ENCODE peak calls at places on chromosomes 1 and 21, in four cellular contexts. Y, M, K and W are unnamed samples.

GRCh38 chr1:15734901-15735300 is 1.2 kb upstream of the SLC25A34 start:
- DNase-seq in Y (no peak), M (no peak), K (no peak), W (no peak)

GRCh38 chr1:243723458-243724043 is 126.5 kb downstream of the AKT3 start:
- DNase-seq in Y (no peak), M (no peak), K (no peak), W (no peak)

GRCh38 chr1:219373616-219373935 is 199.9 kb downstream of the LYPLAL1 start:
- DNase-seq in Y (no peak), M (no peak), K (no peak), W (no peak)

GRCh38 chr1:246875041-246876026 is 56.4 kb downstream of the AHCTF1 start:
- DNase-seq in Y (peak; percentile 23), M (peak; percentile 88), K (no peak), W (no peak)

GRCh38 chr1:240029418-240029817 is 62.3 kb upstream of the FMN2 start:
- DNase-seq in Y (no peak), M (peak; percentile 62), K (no peak), W (no peak)

GRCh38 chr1:235902638-235903542 is 36.2 kb upstream of the LYST start:
- DNase-seq in Y (no peak), M (peak; percentile 44), K (no peak), W (no peak)

GRCh38 chr1:220552672-220553258 is 24.8 kb downstream of the MARK1 start:
- DNase-seq in Y (no peak), M (no peak), K (no peak), W (no peak)

GRCh38 chr1:170145691-170146676 is at the start of gene NTMT2:
- DNase-seq in Y (no peak), M (peak; percentile 8), K (no peak), W (peak; percentile 88)

GRCh38 chr1:213986020-213986924 is 1.5 kb upstream of the PROX1 start:
- DNase-seq in Y (no peak), M (no peak), K (no peak), W (no peak)

GRCh38 chr1:147475488-147475887 is 65.8 kb upstream of the BCL9 start:
- DNase-seq in Y (no peak), M (no peak), K (no peak), W (no peak)

GRCh38 chr1:54131419-54131818 is 21.4 kb downstream of the CDCP2 start:
- DNase-seq in Y (no peak), M (no peak), K (no peak), W (no peak)

GRCh38 chr1:238927899-238928298 is 458.5 kb upstream of the CHRM3 start:
- DNase-seq in Y (no peak), M (no peak), K (no peak), W (no peak)
- TF ChIP-seq CHD1 in Y (no peak), M (no peak), K (no peak), W (no peak)

GRCh38 chr1:234772345-234773147 is 162.6 kb upstream of the IRF2BP2 start:
- DNase-seq in Y (peak; percentile 97), M (peak; percentile 99), K (peak; percentile 64), W (peak; percentile 53)
- TF ChIP-seq CTCF in Y (no peak), M (no peak), K (no peak), W (no peak)

DNA sequence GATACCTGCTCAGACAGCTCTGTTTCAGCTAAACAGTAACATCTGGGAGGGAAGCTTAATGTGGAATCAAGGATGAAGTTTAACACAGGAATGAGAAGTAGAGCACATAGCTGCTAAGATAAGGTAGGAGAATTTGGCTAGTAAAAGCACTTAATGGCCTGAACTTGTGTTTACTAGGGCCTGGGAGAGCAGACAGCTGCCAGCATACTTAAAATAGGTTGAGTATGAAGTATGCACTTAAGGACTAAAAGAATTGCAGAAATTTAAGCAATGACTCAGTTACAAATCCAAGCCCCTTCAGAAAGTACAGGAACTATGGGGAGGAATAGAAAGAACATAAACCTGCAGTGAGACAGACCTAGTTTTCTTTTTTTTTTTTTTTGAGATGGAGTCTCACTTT is 53.0 kb downstream of the BACH1 start:
- DNase-seq in Y (no peak), M (peak; percentile 91), K (no peak), W (no peak)
- TF ChIP-seq CHD1 in Y (no peak), M (no peak), K (no peak), W (no peak)

DNA sequence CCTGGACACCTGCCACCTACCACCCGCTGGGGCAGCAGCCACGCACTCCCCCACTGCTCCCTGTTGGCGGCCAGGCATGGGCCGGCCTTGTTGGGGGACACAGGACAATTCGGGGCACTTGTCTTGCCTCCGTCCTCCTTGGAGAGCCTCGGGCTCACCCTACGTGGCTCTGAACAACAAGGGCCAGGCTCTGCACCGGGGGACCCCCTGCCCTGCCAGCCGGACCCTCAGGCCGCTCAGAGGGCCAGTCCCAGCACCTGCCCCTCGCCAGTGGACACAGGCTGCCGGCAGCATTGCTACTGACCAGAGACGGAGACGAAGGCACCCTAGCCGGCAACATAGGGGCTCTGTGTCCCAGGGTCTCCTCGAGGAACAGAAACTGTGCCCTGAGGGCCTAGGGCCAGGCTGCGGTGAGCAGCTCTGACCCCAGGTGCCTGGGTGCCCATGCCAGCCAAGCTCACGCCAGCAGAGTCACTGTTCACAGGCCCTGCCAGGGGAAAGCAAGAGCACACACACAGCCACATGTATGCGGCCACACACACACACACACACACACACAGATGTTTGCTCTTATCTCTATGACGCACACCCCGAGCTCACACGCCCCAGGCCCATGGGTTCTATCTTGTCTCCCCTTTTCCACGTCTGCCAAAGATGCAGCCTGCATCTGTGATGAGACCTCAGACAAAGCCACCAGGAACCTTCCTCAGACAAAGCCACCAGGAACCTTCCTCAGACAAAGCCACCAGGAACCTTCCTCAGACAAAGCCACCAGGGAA is 45.9 kb downstream of the MORN1 start:
- DNase-seq in Y (no peak), M (no peak), K (peak; percentile 67), W (no peak)
- TF ChIP-seq CTCF in Y (no peak), M (no peak), K (no peak), W (no peak)

DNA sequence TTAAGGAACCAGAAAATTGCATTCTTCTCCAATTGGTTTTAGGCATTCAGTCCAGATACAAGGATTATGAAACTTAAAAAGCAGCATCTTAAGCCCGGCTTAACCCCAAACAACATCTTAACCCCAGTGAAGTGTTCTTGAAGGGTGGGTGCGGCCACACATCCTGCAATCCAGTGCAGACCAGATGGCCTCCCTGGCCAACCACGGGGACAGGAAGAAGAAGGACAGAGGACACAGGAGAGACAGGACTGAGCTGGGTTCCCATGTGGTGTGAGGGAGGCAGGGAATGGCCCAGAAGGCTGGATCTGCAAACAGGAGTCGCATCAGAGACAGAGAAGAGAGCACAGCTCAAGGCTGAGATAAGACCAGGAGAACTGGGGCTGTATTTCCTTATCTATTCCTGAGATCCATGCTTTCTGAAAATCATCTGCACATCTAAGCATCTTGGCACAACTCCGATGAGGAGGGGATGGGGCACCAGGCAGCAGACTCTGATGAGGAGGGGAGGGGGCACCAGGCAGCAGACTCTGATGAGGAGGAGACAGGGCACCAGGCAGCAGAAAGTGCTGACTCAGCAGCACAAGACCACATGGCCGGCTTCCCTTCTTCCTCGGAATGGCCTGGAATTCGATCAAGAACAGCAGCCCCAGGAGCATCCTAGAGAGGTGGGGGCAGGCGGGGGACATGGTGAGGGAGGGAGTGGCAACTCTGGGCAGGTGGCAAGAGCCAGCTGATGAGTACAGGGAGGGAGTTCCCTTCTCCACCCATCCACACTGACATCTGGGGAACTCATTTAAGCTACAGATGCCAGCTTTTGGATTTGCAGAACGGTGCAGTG is 26.6 kb downstream of the ABCG1 start:
- DNase-seq in Y (no peak), M (no peak), K (no peak), W (no peak)
- TF ChIP-seq CHD1 in Y (no peak), M (no peak), K (no peak), W (no peak)

GRCh38 chr21:15063081-15063820 is 1.5 kb downstream of the NRIP1 start:
- DNase-seq in Y (no peak), M (peak; percentile 18), K (no peak), W (no peak)

GRCh38 chr21:15061747-15062146 is 3.1 kb downstream of the NRIP1 start:
- DNase-seq in Y (no peak), M (no peak), K (no peak), W (no peak)

GRCh38 chr21:15063821-15064575 is 802 bp downstream of the NRIP1 start:
- DNase-seq in Y (no peak), M (no peak), K (peak; percentile 49), W (peak; percentile 72)

GRCh38 chr21:15061284-15061683 is 3.5 kb downstream of the NRIP1 start:
- DNase-seq in Y (no peak), M (no peak), K (no peak), W (no peak)

GRCh38 chr21:15062566-15062965 is 2.2 kb downstream of the NRIP1 start:
- DNase-seq in Y (no peak), M (no peak), K (peak; percentile 15), W (no peak)
- TF ChIP-seq CTCF in Y (no peak), M (no peak), K (no peak), W (no peak)